ENCODE peak calls at places on chromosomes 16 and 17, in seven cellular contexts. R is PC-3, J is aorta, X is pancreas, I is lung, W is tibial nerve, E is A549. U is an unnamed sample.

GRCh38 chr16:86038923-86039310 is 140.0 kb downstream of the IRF8 start:
- DNase-seq in R (no peak), J (no peak), X (no peak), I (no peak), W (no peak), E (no peak), U (no peak)

GRCh38 chr17:42950044-42950783 is 14.0 kb downstream of the AARSD1 start:
- DNase-seq in R (no peak), J (no peak), X (no peak), I (no peak), W (no peak), E (no peak), U (no peak)

GRCh38 chr16:48590476-48590875 is 19.5 kb downstream of the N4BP1 start:
- DNase-seq in R (no peak), J (no peak), X (no peak), I (no peak), W (no peak), E (no peak), U (no peak)

GRCh38 chr16:77212736-77213541 is 13.7 kb downstream of the SYCE1L start:
- DNase-seq in R (peak; percentile 44), J (peak; percentile 68), X (peak; percentile 61), I (peak; percentile 57), W (no peak), E (peak; percentile 78), U (peak; percentile 56)

GRCh38 chr17:49260011-49260921 is 29.7 kb upstream of the PHOSPHO1 start:
- DNase-seq in R (peak; percentile 79), J (peak; percentile 81), X (peak; percentile 25), I (peak; percentile 40), W (peak; percentile 24), E (peak; percentile 85), U (peak; percentile 65)

GRCh38 chr17:21282231-21282630 is 2.3 kb upstream of the MAP2K3 start:
- DNase-seq in R (peak; percentile 95), J (peak; percentile 89), X (no peak), I (no peak), W (no peak), E (peak; percentile 93), U (no peak)

GRCh38 chr17:27596571-27597187 is 34.3 kb upstream of the LGALS9 start:
- DNase-seq in R (no peak), J (peak; percentile 42), X (no peak), I (no peak), W (no peak), E (no peak), U (peak; percentile 46)

GRCh38 chr17:49439673-49440571 is 25.2 kb upstream of the PHB1 start:
- DNase-seq in R (no peak), J (no peak), X (no peak), I (no peak), W (no peak), E (no peak), U (no peak)

GRCh38 chr17:80513892-80514291 is 30.7 kb upstream of the RPTOR start:
- DNase-seq in R (no peak), J (no peak), X (no peak), I (no peak), W (no peak), E (no peak), U (no peak)

GRCh38 chr16:57676624-57677085 is 8.5 kb downstream of the ADGRG3 start:
- DNase-seq in R (peak; percentile 13), J (no peak), X (no peak), I (no peak), W (no peak), E (no peak), U (no peak)

GRCh38 chr17:64230551-64231408 is 32.3 kb downstream of the TEX2 start:
- DNase-seq in R (peak; percentile 97), J (no peak), X (no peak), I (no peak), W (peak; percentile 13), E (no peak), U (peak; percentile 72)

GRCh38 chr16:46775214-46775613 is 27.1 kb upstream of the MYLK3 start:
- DNase-seq in R (peak; percentile 12), J (no peak), X (no peak), I (no peak), W (no peak), E (no peak), U (no peak)

GRCh38 chr17:12619444-12620199 is 46.1 kb upstream of the MYOCD start:
- DNase-seq in R (no peak), J (no peak), X (no peak), I (no peak), W (peak; percentile 54), E (no peak), U (no peak)

GRCh38 chr17:73208139-73208827 is 15.4 kb downstream of the COG1 start:
- DNase-seq in R (no peak), J (no peak), X (no peak), I (no peak), W (no peak), E (no peak), U (no peak)

GRCh38 chr16:78376452-78376851 is 277.0 kb downstream of the WWOX start:
- DNase-seq in R (no peak), J (no peak), X (no peak), I (no peak), W (no peak), E (no peak), U (no peak)

GRCh38 chr17:45371414-45372324 is 54.8 kb upstream of the MAP3K14 start:
- DNase-seq in R (peak; percentile 83), J (peak; percentile 91), X (peak; percentile 78), I (peak; percentile 84), W (peak; percentile 49), E (peak; percentile 98), U (peak; percentile 87)

GRCh38 chr16:47987136-47987535 is 168.7 kb downstream of the ABCC12 start:
- DNase-seq in R (peak; percentile 55), J (no peak), X (no peak), I (no peak), W (no peak), E (no peak), U (no peak)

GRCh38 chr16:25033852-25034251 is 18.7 kb upstream of the ARHGAP17 start:
- DNase-seq in R (no peak), J (no peak), X (no peak), I (peak; percentile 66), W (no peak), E (no peak), U (peak; percentile 47)

GRCh38 chr17:42097691-42098661 is at the start of gene ZNF385C:
- DNase-seq in R (no peak), J (no peak), X (no peak), I (no peak), W (no peak), E (no peak), U (peak; percentile 27)

GRCh38 chr17:45050680-45051059 is 762 bp downstream of the DCAKD start:
- DNase-seq in R (no peak), J (no peak), X (peak; percentile 21), I (no peak), W (no peak), E (peak; percentile 45), U (no peak)

GRCh38 chr16:57379579-57379978 is 7.3 kb downstream of the CX3CL1 start:
- DNase-seq in R (no peak), J (no peak), X (no peak), I (no peak), W (no peak), E (no peak), U (no peak)

GRCh38 chr17:72338847-72339790 is 218.3 kb downstream of the SOX9 start:
- DNase-seq in R (peak; percentile 97), J (peak; percentile 52), X (peak; percentile 49), I (no peak), W (no peak), E (peak; percentile 53), U (peak; percentile 9)

GRCh38 chr16:57354311-57354710 is 4.3 kb upstream of the CCL22 start:
- DNase-seq in R (no peak), J (no peak), X (no peak), I (no peak), W (no peak), E (no peak), U (no peak)

GRCh38 chr16:77987772-77988171 is 34.6 kb upstream of the CLEC3A start:
- DNase-seq in R (no peak), J (no peak), X (no peak), I (no peak), W (no peak), E (no peak), U (no peak)

GRCh38 chr16:74611721-74612120 is 4.8 kb upstream of the GLG1 start:
- DNase-seq in R (no peak), J (no peak), X (no peak), I (no peak), W (no peak), E (no peak), U (no peak)

GRCh38 chr16:14286381-14287230 is 215.5 kb downstream of the MRTFB start:
- DNase-seq in R (no peak), J (no peak), X (no peak), I (no peak), W (no peak), E (no peak), U (peak; percentile 20)

GRCh38 chr16:58422809-58423208 is 30.5 kb downstream of the GINS3 start:
- DNase-seq in R (no peak), J (no peak), X (no peak), I (no peak), W (no peak), E (no peak), U (no peak)

DNA sequence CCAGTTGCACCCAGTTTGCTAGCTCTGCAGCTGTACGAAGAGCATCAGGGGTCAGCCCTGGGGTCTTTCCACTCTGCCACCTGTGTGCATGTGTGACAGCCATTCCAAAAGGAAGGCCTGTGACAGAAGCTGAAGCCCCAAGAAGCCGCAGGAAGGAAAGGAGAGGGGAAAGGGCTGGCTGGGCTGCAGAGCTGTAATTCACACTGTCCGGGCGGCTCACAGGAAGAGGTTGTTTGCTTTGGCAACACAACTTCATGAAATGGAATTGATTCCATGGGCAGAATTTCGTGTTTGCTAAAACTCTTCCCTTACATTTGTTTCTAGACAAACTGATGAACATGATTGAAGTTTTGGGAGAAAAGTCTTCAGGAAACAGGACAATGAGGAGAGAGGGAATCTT is 14.8 kb downstream of the TMEM204 start:
- DNase-seq in R (peak; percentile 6), J (no peak), X (no peak), I (no peak), W (no peak), E (no peak), U (peak; percentile 35)
- H3K4me1 ChIP-seq in R (peaks cover 14% of the 10 kb centered on the region), J (peaks cover 2% of the 10 kb centered on the region), X (no peaks in the 10 kb centered on the region), I (peaks cover 38% of the 10 kb centered on the region), W (peaks cover 22% of the 10 kb centered on the region), E (peaks cover 2% of the 10 kb centered on the region), U (peaks cover 9% of the 10 kb centered on the region)

GRCh38 chr16:11562411-11562810 is 24.3 kb downstream of the LITAF start:
- DNase-seq in R (no peak), J (no peak), X (no peak), I (no peak), W (no peak), E (no peak), U (no peak)
- H3K4me1 ChIP-seq in R (no peaks in the 10 kb centered on the region), J (no peaks in the 10 kb centered on the region), X (no peaks in the 10 kb centered on the region), I (peaks cover 8% of the 10 kb centered on the region), W (peaks cover 50% of the 10 kb centered on the region), E (peaks cover 57% of the 10 kb centered on the region), U (peaks cover 17% of the 10 kb centered on the region)

GRCh38 chr17:33294994-33295393 is 1.9 kb upstream of the ASIC2 start:
- DNase-seq in R (no peak), J (no peak), X (no peak), I (no peak), W (no peak), E (no peak), U (no peak)
- H3K4me1 ChIP-seq in R (no peaks in the 10 kb centered on the region), J (no peaks in the 10 kb centered on the region), X (no peaks in the 10 kb centered on the region), I (peaks cover 4% of the 10 kb centered on the region), W (no peaks in the 10 kb centered on the region), E (no peaks in the 10 kb centered on the region), U (no peaks in the 10 kb centered on the region)

DNA sequence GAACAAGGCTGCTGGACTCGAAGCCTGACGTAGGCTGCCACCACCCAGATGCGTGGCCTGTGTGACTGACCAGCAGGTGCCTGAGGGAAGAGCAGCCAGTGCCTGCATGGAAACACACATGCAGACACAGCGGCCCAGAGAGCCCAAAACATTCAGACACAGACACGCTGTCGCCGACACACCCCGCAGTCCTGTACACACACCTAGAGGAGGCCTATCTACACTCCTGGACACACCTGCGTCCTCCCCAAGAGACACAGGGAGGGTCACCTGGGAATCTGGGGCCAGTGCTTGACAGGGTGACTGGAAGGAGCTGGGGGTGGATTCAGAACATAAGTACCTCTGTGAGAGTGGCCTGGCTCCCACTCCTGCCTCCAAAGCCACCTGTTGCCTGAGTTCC is 6.1 kb upstream of the TSPOAP1 start:
- DNase-seq in R (no peak), J (no peak), X (no peak), I (no peak), W (no peak), E (no peak), U (no peak)
- H3K4me1 ChIP-seq in R (peaks cover 6% of the 10 kb centered on the region), J (no peaks in the 10 kb centered on the region), X (no peaks in the 10 kb centered on the region), I (peaks cover 4% of the 10 kb centered on the region), W (peaks cover 11% of the 10 kb centered on the region), E (peaks cover 2% of the 10 kb centered on the region), U (no peaks in the 10 kb centered on the region)